ENCODE peak calls at places on chromosomes 3 and 15, in five cellular contexts. G is choroid plexus epithelial cell, X is NB4, M is iPS-NIHi11, Z is amniotic stem cell. P is an unnamed sample.

GRCh38 chr3:103181175-103181574 is 746.4 kb downstream of the ZPLD1 start:
- DNase-seq in G (no peak), X (no peak), M (no peak), Z (no peak), P (no peak)

GRCh38 chr15:73232771-73233170 is 136.0 kb downstream of the HCN4 start:
- DNase-seq in G (no peak), X (no peak), M (no peak), Z (no peak), P (no peak)

GRCh38 chr3:130425484-130425883 is 80.0 kb downstream of the COL6A5 start:
- DNase-seq in G (no peak), X (no peak), M (no peak), Z (no peak), P (no peak)

GRCh38 chr3:85394424-85394823 is 435.6 kb downstream of the CADM2 start:
- DNase-seq in G (peak; percentile 2), X (no peak), M (no peak), Z (no peak), P (no peak)

GRCh38 chr15:38042707-38043445 is 108.4 kb downstream of the TMCO5A start:
- DNase-seq in G (no peak), X (peak; percentile 7), M (no peak), Z (no peak), P (no peak)

GRCh38 chr3:152197937-152198336 is 70.8 kb upstream of the MBNL1 start:
- DNase-seq in G (no peak), X (peak; percentile 52), M (no peak), Z (no peak), P (no peak)

GRCh38 chr3:52196977-52197376 is 983 bp upstream of the ALAS1 start:
- DNase-seq in G (no peak), X (no peak), M (no peak), Z (no peak), P (no peak)

GRCh38 chr3:81839504-81840094 is 78.2 kb upstream of the GBE1 start:
- DNase-seq in G (no peak), X (no peak), M (no peak), Z (no peak), P (no peak)

GRCh38 chr3:38009807-38010591 is 19.4 kb downstream of the VILL start:
- DNase-seq in G (no peak), X (no peak), M (no peak), Z (no peak), P (no peak)

GRCh38 chr3:99776516-99777209 is 41.0 kb upstream of the CMSS1 start:
- DNase-seq in G (peak; percentile 41), X (no peak), M (no peak), Z (no peak), P (no peak)

GRCh38 chr15:35137175-35137574 is 52.1 kb upstream of the NANOGP8 start:
- DNase-seq in G (no peak), X (no peak), M (no peak), Z (no peak), P (no peak)

GRCh38 chr15:26773485-26773877 is 615 bp upstream of the GABRB3 start:
- DNase-seq in G (no peak), X (no peak), M (peak; percentile 64), Z (no peak), P (no peak)

GRCh38 chr3:113560845-113561623 is 28.7 kb downstream of the SIDT1 start:
- DNase-seq in G (peak; percentile 56), X (no peak), M (no peak), Z (no peak), P (no peak)

GRCh38 chr15:91050128-91050455 is 27.7 kb upstream of the VPS33B start:
- DNase-seq in G (no peak), X (no peak), M (no peak), Z (no peak), P (no peak)

GRCh38 chr3:11634081-11634635 is 9.6 kb downstream of the VGLL4 start:
- DNase-seq in G (no peak), X (no peak), M (no peak), Z (no peak), P (no peak)

GRCh38 chr15:66563126-66563525 is 2.7 kb downstream of the LCTL start:
- DNase-seq in G (no peak), X (no peak), M (no peak), Z (no peak), P (no peak)

GRCh38 chr3:5017953-5018531 is 38.8 kb downstream of the BHLHE40 start:
- DNase-seq in G (peak; percentile 47), X (peak; percentile 56), M (no peak), Z (no peak), P (no peak)

GRCh38 chr15:40190591-40190990 is 29.7 kb downstream of the BUB1B start:
- DNase-seq in G (peak; percentile 62), X (no peak), M (no peak), Z (no peak), P (no peak)

GRCh38 chr3:42518800-42519567 is 16.5 kb downstream of the VIPR1 start:
- DNase-seq in G (no peak), X (peak; percentile 66), M (peak; percentile 59), Z (no peak), P (no peak)

GRCh38 chr3:187186801-187187421 is 10.4 kb upstream of the RTP1 start:
- DNase-seq in G (peak; percentile 92), X (no peak), M (no peak), Z (peak; percentile 67), P (peak; percentile 24)

GRCh38 chr3:153927107-153927506 is 194.1 kb upstream of the ARHGEF26 start:
- DNase-seq in G (peak; percentile 63), X (peak; percentile 15), M (no peak), Z (no peak), P (peak; percentile 1)

GRCh38 chr15:31442203-31443090 is 115.8 kb downstream of the KLF13 start:
- DNase-seq in G (peak; percentile 93), X (no peak), M (peak; percentile 44), Z (peak; percentile 74), P (no peak)

GRCh38 chr3:187210091-187210490 is 12.8 kb downstream of the RTP1 start:
- DNase-seq in G (no peak), X (no peak), M (no peak), Z (no peak), P (no peak)